ENCODE peak calls at places on chromosome 10, in six cellular contexts. One of them, this sample, is unnamed.
A peak's percentile ranks its signal among the peaks of the same experiment; 100 is the strongest.

GRCh38 chr10:98262571-98262970 is 5.4 kb downstream of the LOXL4 start:
- DNase-seq in neural crest cell: no peak
- DNase-seq in WTC11: peak; percentile 66
- DNase-seq in mammary epithelial cell: peak; percentile 42
- DNase-seq in kidney epithelial cell: no peak
- DNase-seq in A549: no peak
- DNase-seq in this sample: peak; percentile 42

GRCh38 chr10:110413049-110413783 is 84.5 kb upstream of the DUSP5 start:
- DNase-seq in neural crest cell: no peak
- DNase-seq in kidney epithelial cell: no peak
- DNase-seq in mammary epithelial cell: no peak
- DNase-seq in A549: no peak
- DNase-seq in WTC11: no peak
- DNase-seq in this sample: peak; percentile 47

GRCh38 chr10:102633282-102633681 is 11.0 kb upstream of the TRIM8 start:
- DNase-seq in mammary epithelial cell: no peak
- DNase-seq in neural crest cell: no peak
- DNase-seq in kidney epithelial cell: no peak
- DNase-seq in WTC11: no peak
- DNase-seq in A549: no peak
- DNase-seq in this sample: peak; percentile 79

GRCh38 chr10:126387041-126387908 is 1.0 kb downstream of the ADAM12 start:
- DNase-seq in mammary epithelial cell: peak; percentile 46
- DNase-seq in neural crest cell: peak; percentile 74
- DNase-seq in WTC11: peak; percentile 80
- DNase-seq in kidney epithelial cell: no peak
- DNase-seq in A549: peak; percentile 70
- DNase-seq in this sample: peak; percentile 58

GRCh38 chr10:73075829-73076228 is 20.8 kb downstream of the P4HA1 start:
- DNase-seq in neural crest cell: no peak
- DNase-seq in mammary epithelial cell: no peak
- DNase-seq in A549: no peak
- DNase-seq in WTC11: no peak
- DNase-seq in kidney epithelial cell: no peak
- DNase-seq in this sample: no peak

GRCh38 chr10:14686356-14686755 is 88.3 kb downstream of the FAM107B start:
- DNase-seq in neural crest cell: no peak
- DNase-seq in A549: no peak
- DNase-seq in kidney epithelial cell: no peak
- DNase-seq in WTC11: no peak
- DNase-seq in mammary epithelial cell: peak; percentile 68
- DNase-seq in this sample: peak; percentile 4

GRCh38 chr10:119786117-119786769 is 60.4 kb downstream of the INPP5F start:
- DNase-seq in WTC11: peak; percentile 54
- DNase-seq in A549: no peak
- DNase-seq in mammary epithelial cell: no peak
- DNase-seq in neural crest cell: no peak
- DNase-seq in kidney epithelial cell: no peak
- DNase-seq in this sample: no peak

GRCh38 chr10:129788211-129788610 is 175.9 kb downstream of the EBF3 start:
- DNase-seq in neural crest cell: no peak
- DNase-seq in kidney epithelial cell: no peak
- DNase-seq in mammary epithelial cell: no peak
- DNase-seq in WTC11: no peak
- DNase-seq in A549: no peak
- DNase-seq in this sample: no peak

GRCh38 chr10:99631496-99631895 is 11.3 kb upstream of the SLC25A28 start:
- DNase-seq in neural crest cell: no peak
- DNase-seq in kidney epithelial cell: no peak
- DNase-seq in mammary epithelial cell: peak; percentile 54
- DNase-seq in WTC11: no peak
- DNase-seq in A549: no peak
- DNase-seq in this sample: no peak

GRCh38 chr10:129466703-129467345 is at the start of gene MGMT:
- DNase-seq in mammary epithelial cell: peak; percentile 73
- DNase-seq in kidney epithelial cell: no peak
- DNase-seq in neural crest cell: peak; percentile 89
- DNase-seq in WTC11: peak; percentile 97
- DNase-seq in A549: peak; percentile 40
- DNase-seq in this sample: peak; percentile 99

GRCh38 chr10:121684276-121684675 is 86.0 kb upstream of the FGFR2 start:
- DNase-seq in kidney epithelial cell: no peak
- DNase-seq in mammary epithelial cell: no peak
- DNase-seq in WTC11: no peak
- DNase-seq in neural crest cell: no peak
- DNase-seq in A549: no peak
- DNase-seq in this sample: no peak

GRCh38 chr10:131722525-131723264 is 178.1 kb upstream of the PPP2R2D start:
- DNase-seq in mammary epithelial cell: no peak
- DNase-seq in A549: no peak
- DNase-seq in WTC11: no peak
- DNase-seq in neural crest cell: no peak
- DNase-seq in kidney epithelial cell: no peak
- DNase-seq in this sample: no peak

GRCh38 chr10:98664329-98665042 is 217.8 kb upstream of the HPS1 start:
- DNase-seq in WTC11: peak; percentile 47
- DNase-seq in neural crest cell: no peak
- DNase-seq in kidney epithelial cell: no peak
- DNase-seq in mammary epithelial cell: peak; percentile 16
- DNase-seq in A549: peak; percentile 12
- DNase-seq in this sample: peak; percentile 38

GRCh38 chr10:95267261-95267660 is 23.5 kb downstream of the PDLIM1 start:
- DNase-seq in A549: no peak
- DNase-seq in kidney epithelial cell: no peak
- DNase-seq in neural crest cell: no peak
- DNase-seq in mammary epithelial cell: no peak
- DNase-seq in WTC11: no peak
- DNase-seq in this sample: no peak

GRCh38 chr10:5283305-5284158 is 81.2 kb upstream of the UCN3 start:
- DNase-seq in A549: peak; percentile 60
- DNase-seq in WTC11: peak; percentile 66
- DNase-seq in neural crest cell: peak; percentile 23
- DNase-seq in kidney epithelial cell: no peak
- DNase-seq in mammary epithelial cell: peak; percentile 64
- DNase-seq in this sample: peak; percentile 71

GRCh38 chr10:129191848-129192247 is 275.2 kb upstream of the MGMT start:
- DNase-seq in kidney epithelial cell: no peak
- DNase-seq in A549: no peak
- DNase-seq in mammary epithelial cell: no peak
- DNase-seq in neural crest cell: no peak
- DNase-seq in WTC11: no peak
- DNase-seq in this sample: no peak

GRCh38 chr10:110569736-110570135 is 2.2 kb downstream of the SMC3 start:
- DNase-seq in mammary epithelial cell: no peak
- DNase-seq in neural crest cell: no peak
- DNase-seq in kidney epithelial cell: no peak
- DNase-seq in A549: no peak
- DNase-seq in WTC11: no peak
- DNase-seq in this sample: no peak

GRCh38 chr10:132663666-132664365 is 122.1 kb downstream of the NKX6-2 start:
- DNase-seq in A549: no peak
- DNase-seq in neural crest cell: no peak
- DNase-seq in kidney epithelial cell: no peak
- DNase-seq in mammary epithelial cell: peak; percentile 26
- DNase-seq in WTC11: no peak
- DNase-seq in this sample: no peak

GRCh38 chr10:10819206-10819856 is 198.3 kb upstream of the CELF2 start:
- DNase-seq in kidney epithelial cell: no peak
- DNase-seq in mammary epithelial cell: no peak
- DNase-seq in WTC11: no peak
- DNase-seq in neural crest cell: no peak
- DNase-seq in A549: no peak
- DNase-seq in this sample: no peak

GRCh38 chr10:79355420-79356010 is 8.2 kb downstream of the PPIF start:
- DNase-seq in kidney epithelial cell: no peak
- DNase-seq in mammary epithelial cell: no peak
- DNase-seq in A549: no peak
- DNase-seq in WTC11: no peak
- DNase-seq in neural crest cell: no peak
- DNase-seq in this sample: no peak

GRCh38 chr10:7855205-7855604 is 36.9 kb downstream of the TAF3 start:
- DNase-seq in kidney epithelial cell: no peak
- DNase-seq in mammary epithelial cell: no peak
- DNase-seq in neural crest cell: no peak
- DNase-seq in WTC11: peak; percentile 17
- DNase-seq in A549: no peak
- DNase-seq in this sample: no peak

GRCh38 chr10:117741524-117741923 is 199.0 kb downstream of the EMX2 start:
- DNase-seq in kidney epithelial cell: no peak
- DNase-seq in A549: no peak
- DNase-seq in mammary epithelial cell: no peak
- DNase-seq in WTC11: no peak
- DNase-seq in neural crest cell: no peak
- DNase-seq in this sample: no peak

GRCh38 chr10:77079902-77080301 is 557.7 kb downstream of the KCNMA1 start:
- DNase-seq in mammary epithelial cell: no peak
- DNase-seq in A549: no peak
- DNase-seq in WTC11: no peak
- DNase-seq in neural crest cell: no peak
- DNase-seq in kidney epithelial cell: no peak
- DNase-seq in this sample: no peak

GRCh38 chr10:63521389-63522128 is at the start of gene REEP3:
- DNase-seq in mammary epithelial cell: peak; percentile 66
- DNase-seq in neural crest cell: peak; percentile 63
- DNase-seq in kidney epithelial cell: no peak
- DNase-seq in WTC11: peak; percentile 75
- DNase-seq in A549: peak; percentile 56
- DNase-seq in this sample: peak; percentile 60

GRCh38 chr10:14751576-14752330 is 22.9 kb downstream of the FAM107B start:
- DNase-seq in A549: no peak
- DNase-seq in neural crest cell: no peak
- DNase-seq in kidney epithelial cell: no peak
- DNase-seq in mammary epithelial cell: no peak
- DNase-seq in WTC11: no peak
- DNase-seq in this sample: no peak

GRCh38 chr10:47152861-47153349 is 147.1 kb upstream of the GDF10 start:
- DNase-seq in WTC11: no peak
- DNase-seq in kidney epithelial cell: no peak
- DNase-seq in neural crest cell: no peak
- DNase-seq in mammary epithelial cell: peak; percentile 89
- DNase-seq in A549: peak; percentile 33
- DNase-seq in this sample: peak; percentile 22

GRCh38 chr10:87658383-87658795 is 1.3 kb upstream of the PAPSS2 start:
- DNase-seq in kidney epithelial cell: no peak
- DNase-seq in mammary epithelial cell: no peak
- DNase-seq in A549: no peak
- DNase-seq in neural crest cell: no peak
- DNase-seq in WTC11: no peak
- DNase-seq in this sample: no peak

GRCh38 chr10:60396766-60397165 is 7.1 kb upstream of the ANK3 start:
- DNase-seq in kidney epithelial cell: no peak
- DNase-seq in mammary epithelial cell: no peak
- DNase-seq in WTC11: no peak
- DNase-seq in A549: no peak
- DNase-seq in neural crest cell: no peak
- DNase-seq in this sample: no peak

GRCh38 chr10:52598936-52599335 is 173.6 kb downstream of the MBL2 start:
- DNase-seq in WTC11: no peak
- DNase-seq in neural crest cell: no peak
- DNase-seq in mammary epithelial cell: no peak
- DNase-seq in kidney epithelial cell: no peak
- DNase-seq in A549: no peak
- DNase-seq in this sample: no peak

GRCh38 chr10:89301231-89301630 is 615 bp upstream of the IFIT2 start:
- DNase-seq in WTC11: no peak
- DNase-seq in neural crest cell: no peak
- DNase-seq in A549: no peak
- DNase-seq in kidney epithelial cell: no peak
- DNase-seq in mammary epithelial cell: peak; percentile 37
- DNase-seq in this sample: no peak

GRCh38 chr10:13016413-13016812 is 14.9 kb upstream of the CCDC3 start:
- DNase-seq in neural crest cell: no peak
- DNase-seq in A549: no peak
- DNase-seq in kidney epithelial cell: no peak
- DNase-seq in mammary epithelial cell: no peak
- DNase-seq in WTC11: no peak
- DNase-seq in this sample: no peak

GRCh38 chr10:35642023-35642792 is at the start of gene FZD8:
- DNase-seq in neural crest cell: peak; percentile 74
- DNase-seq in WTC11: peak; percentile 92
- DNase-seq in mammary epithelial cell: peak; percentile 95
- DNase-seq in A549: peak; percentile 88
- DNase-seq in kidney epithelial cell: peak; percentile 56
- DNase-seq in this sample: peak; percentile 78
- TF ChIP-seq CTCF in neural crest cell: peak; percentile 32
- TF ChIP-seq CTCF in WTC11: no peak
- TF ChIP-seq CTCF in mammary epithelial cell: no peak
- TF ChIP-seq CTCF in A549: no peak
- TF ChIP-seq CTCF in kidney epithelial cell: peak; percentile 20
- TF ChIP-seq CTCF in this sample: no peak

GRCh38 chr10:78301891-78302738 is 268.5 kb downstream of the RPS24 start:
- DNase-seq in mammary epithelial cell: no peak
- DNase-seq in WTC11: no peak
- DNase-seq in kidney epithelial cell: no peak
- DNase-seq in A549: no peak
- DNase-seq in neural crest cell: no peak
- DNase-seq in this sample: no peak
- TF ChIP-seq CTCF in mammary epithelial cell: no peak
- TF ChIP-seq CTCF in WTC11: no peak
- TF ChIP-seq CTCF in kidney epithelial cell: peak; percentile 28
- TF ChIP-seq CTCF in A549: peak; percentile 29
- TF ChIP-seq CTCF in neural crest cell: no peak
- TF ChIP-seq CTCF in this sample: no peak

GRCh38 chr10:75018233-75018632 is 93.2 kb upstream of the SAMD8 start:
- DNase-seq in mammary epithelial cell: no peak
- DNase-seq in A549: no peak
- DNase-seq in WTC11: no peak
- DNase-seq in kidney epithelial cell: no peak
- DNase-seq in neural crest cell: no peak
- DNase-seq in this sample: no peak

GRCh38 chr10:75020168-75020567 is 91.3 kb upstream of the SAMD8 start:
- DNase-seq in mammary epithelial cell: no peak
- DNase-seq in neural crest cell: no peak
- DNase-seq in kidney epithelial cell: no peak
- DNase-seq in WTC11: no peak
- DNase-seq in A549: no peak
- DNase-seq in this sample: no peak

GRCh38 chr10:75021851-75022250 is 89.6 kb upstream of the SAMD8 start:
- DNase-seq in kidney epithelial cell: no peak
- DNase-seq in A549: no peak
- DNase-seq in mammary epithelial cell: no peak
- DNase-seq in WTC11: no peak
- DNase-seq in neural crest cell: no peak
- DNase-seq in this sample: no peak

GRCh38 chr10:75018873-75019272 is 92.6 kb upstream of the SAMD8 start:
- DNase-seq in mammary epithelial cell: no peak
- DNase-seq in A549: no peak
- DNase-seq in neural crest cell: no peak
- DNase-seq in kidney epithelial cell: no peak
- DNase-seq in WTC11: no peak
- DNase-seq in this sample: no peak

GRCh38 chr10:75019360-75019759 is 92.1 kb upstream of the SAMD8 start:
- DNase-seq in mammary epithelial cell: peak; percentile 7
- DNase-seq in WTC11: no peak
- DNase-seq in kidney epithelial cell: no peak
- DNase-seq in A549: no peak
- DNase-seq in neural crest cell: no peak
- DNase-seq in this sample: no peak
- TF ChIP-seq CTCF in mammary epithelial cell: peak; percentile 5
- TF ChIP-seq CTCF in WTC11: no peak
- TF ChIP-seq CTCF in kidney epithelial cell: peak; percentile 35
- TF ChIP-seq CTCF in A549: peak; percentile 71
- TF ChIP-seq CTCF in neural crest cell: peak; percentile 57
- TF ChIP-seq CTCF in this sample: peak; percentile 52

GRCh38 chr10:69802424-69803161 is 887 bp downstream of the COL13A1 start:
- DNase-seq in A549: no peak
- DNase-seq in WTC11: peak; percentile 54
- DNase-seq in mammary epithelial cell: peak; percentile 53
- DNase-seq in neural crest cell: peak; percentile 56
- DNase-seq in kidney epithelial cell: no peak
- DNase-seq in this sample: peak; percentile 5
- TF ChIP-seq CTCF in A549: no peak
- TF ChIP-seq CTCF in WTC11: no peak
- TF ChIP-seq CTCF in mammary epithelial cell: no peak
- TF ChIP-seq CTCF in neural crest cell: peak; percentile 27
- TF ChIP-seq CTCF in kidney epithelial cell: no peak
- TF ChIP-seq CTCF in this sample: no peak

This sample was measured in activated CD8-positive, alpha-beta T cell treated with anti-CD3 and anti-CD28 coated beads for 36 hours.